ENCODE peak calls at places on chromosome 16, in four cellular contexts. Q is RWPE1, P is nephron progenitor cell, I is B cell. Y is an unnamed sample.

GRCh38 chr16:88469615-88470395 is 16.7 kb downstream of the ZFPM1 start:
- DNase-seq in Q (no peak), P (no peak), I (no peak), Y (no peak)

GRCh38 chr16:30086291-30087140 is 5.2 kb downstream of the TBX6 start:
- DNase-seq in Q (no peak), P (no peak), I (no peak), Y (no peak)

GRCh38 chr16:88454315-88455057 is 1.4 kb downstream of the ZFPM1 start:
- DNase-seq in Q (peak), P (peak), I (peak), Y (peak)

GRCh38 chr16:12002447-12003006 is 26.0 kb downstream of the SNX29 start:
- DNase-seq in Q (peak), P (no peak), I (no peak), Y (no peak)

GRCh38 chr16:31022574-31023251 is 10.6 kb upstream of the STX4 start:
- DNase-seq in Q (no peak), P (no peak), I (no peak), Y (no peak)

GRCh38 chr16:54266363-54266955 is 20.1 kb downstream of the IRX3 start:
- DNase-seq in Q (no peak), P (no peak), I (no peak), Y (no peak)

GRCh38 chr16:55171241-55171640 is 152.8 kb upstream of the IRX6 start:
- DNase-seq in Q (no peak), P (no peak), I (no peak), Y (no peak)

GRCh38 chr16:30145692-30146091 is 22.7 kb upstream of the MAPK3 start:
- DNase-seq in Q (no peak), P (no peak), I (no peak), Y (no peak)

GRCh38 chr16:9258423-9259051 is 167.1 kb downstream of the HAPSTR1 start:
- DNase-seq in Q (peak), P (peak), I (peak), Y (peak)

GRCh38 chr16:23998771-23999170 is 163.0 kb downstream of the PRKCB start:
- DNase-seq in Q (no peak), P (no peak), I (no peak), Y (no peak)

GRCh38 chr16:65767125-65767524 is 599.4 kb upstream of the CDH5 start:
- DNase-seq in Q (no peak), P (peak), I (no peak), Y (no peak)

GRCh38 chr16:85137323-85138072 is 25.2 kb upstream of the CIBAR2 start:
- DNase-seq in Q (peak), P (peak), I (no peak), Y (no peak)

GRCh38 chr16:25089346-25089745 is 22.2 kb upstream of the LCMT1 start:
- DNase-seq in Q (no peak), P (no peak), I (no peak), Y (no peak)

GRCh38 chr16:84841787-84842300 is 22.1 kb downstream of the CRISPLD2 start:
- DNase-seq in Q (peak), P (no peak), I (no peak), Y (no peak)

GRCh38 chr16:50521246-50521900 is 26.8 kb upstream of the NKD1 start:
- DNase-seq in Q (no peak), P (no peak), I (no peak), Y (no peak)

GRCh38 chr16:86075839-86076440 is 177.0 kb downstream of the IRF8 start:
- DNase-seq in Q (no peak), P (no peak), I (no peak), Y (no peak)

GRCh38 chr16:86134802-86135461 is 236.0 kb downstream of the IRF8 start:
- DNase-seq in Q (no peak), P (no peak), I (no peak), Y (no peak)

GRCh38 chr16:85306071-85306792 is 194.0 kb upstream of the CIBAR2 start:
- DNase-seq in Q (peak), P (peak), I (peak), Y (peak)

GRCh38 chr16:74298104-74298503 is 1.5 kb downstream of the PSMD7 start:
- DNase-seq in Q (no peak), P (no peak), I (no peak), Y (no peak)

GRCh38 chr16:74296465-74297295 is at the start of gene PSMD7:
- DNase-seq in Q (peak), P (peak), I (peak), Y (peak)

GRCh38 chr16:74296120-74296464 is 522 bp upstream of the PSMD7 start:
- DNase-seq in Q (no peak), P (no peak), I (peak), Y (no peak)

GRCh38 chr16:74302341-74302740 is 5.7 kb downstream of the PSMD7 start:
- DNase-seq in Q (no peak), P (no peak), I (no peak), Y (no peak)

DNA sequence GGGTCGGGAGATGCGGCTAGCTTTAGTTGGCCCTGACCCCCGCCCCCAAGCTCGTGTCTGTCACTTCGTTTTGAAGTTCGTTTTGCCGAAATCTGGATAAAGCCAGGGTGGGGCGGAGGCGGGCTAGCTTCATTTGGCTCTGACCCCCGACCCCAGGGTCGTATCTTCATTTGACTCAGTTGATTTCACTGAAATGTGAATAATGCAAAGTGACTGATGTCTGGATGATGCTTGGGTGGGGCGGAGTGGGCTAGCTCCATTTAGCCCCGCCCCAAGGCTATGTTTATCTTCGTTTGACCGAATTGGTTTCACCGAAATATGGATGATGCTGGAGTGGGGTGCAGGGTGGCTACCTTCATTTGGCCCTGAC is 667 bp downstream of the PSMD7 start:
- DNase-seq in Q (peak), P (peak), I (peak), Y (peak)
- TF ChIP-seq CTCF in Q (no peak), P (no peak), I (no peak), Y (no peak)

GRCh38 chr16:2512920-2513404 is 790 bp upstream of the ATP6V0C start:
- DNase-seq in Q (no peak), P (no peak), I (no peak), Y (peak)
- TF ChIP-seq CTCF in Q (no peak), P (no peak), I (no peak), Y (no peak)

GRCh38 chr16:4389051-4389955 is 17.7 kb downstream of the VASN start:
- DNase-seq in Q (no peak), P (no peak), I (no peak), Y (no peak)

GRCh38 chr16:4388275-4389021 is 16.8 kb downstream of the VASN start:
- DNase-seq in Q (no peak), P (peak), I (no peak), Y (no peak)

GRCh38 chr16:4392382-4393242 is 21.0 kb downstream of the VASN start:
- DNase-seq in Q (peak), P (peak), I (no peak), Y (no peak)

GRCh38 chr16:4391635-4392381 is 20.2 kb downstream of the VASN start:
- DNase-seq in Q (no peak), P (peak), I (no peak), Y (no peak)

DNA sequence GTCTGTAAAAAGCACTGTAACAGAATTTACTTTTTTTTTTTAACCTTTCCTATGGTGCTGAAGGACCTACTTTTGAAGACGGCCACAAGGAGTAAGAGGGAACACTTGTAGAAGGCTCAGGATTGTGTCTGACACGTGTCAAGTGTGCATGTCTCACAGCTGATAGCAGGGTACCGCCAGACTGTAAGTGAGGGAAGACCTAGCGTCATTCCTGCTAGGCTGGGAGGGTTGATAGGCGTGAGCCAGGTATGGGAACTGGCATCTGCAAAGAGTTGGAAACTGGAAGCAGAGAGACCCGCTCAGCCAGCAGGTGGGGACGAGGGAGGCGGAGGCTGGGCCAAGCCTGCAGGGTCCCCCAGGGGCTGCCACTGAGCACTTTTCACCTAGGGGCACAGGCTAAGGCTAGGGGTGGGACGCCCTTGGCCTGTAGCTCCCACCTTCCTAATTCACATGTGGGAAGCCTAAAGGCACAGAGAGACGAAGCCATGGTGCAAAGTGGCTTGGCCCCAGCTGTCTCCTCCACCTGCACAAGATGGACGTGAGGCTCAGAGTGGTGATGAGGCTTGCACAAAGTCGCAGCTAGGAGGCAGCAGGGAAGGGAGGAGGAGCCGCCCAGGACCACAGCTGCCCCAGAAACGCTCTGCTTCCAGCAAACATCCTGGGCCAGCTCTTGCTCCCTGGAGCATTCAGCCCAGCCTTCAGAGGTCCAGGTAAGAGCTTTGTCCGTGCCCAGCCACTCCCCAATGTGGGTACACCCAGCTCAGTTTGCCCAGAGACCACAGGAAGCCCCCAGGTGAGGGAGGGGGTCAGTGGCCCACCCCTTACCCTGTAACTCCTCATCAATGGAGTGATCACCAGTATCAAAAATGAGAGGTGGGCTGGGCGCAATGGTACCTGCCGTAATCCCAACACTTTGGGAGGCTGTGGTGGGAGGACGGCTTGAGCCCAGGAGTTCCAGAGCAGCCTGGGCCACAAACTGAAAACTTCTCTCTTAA is 18.9 kb downstream of the VASN start:
- DNase-seq in Q (no peak), P (peak), I (no peak), Y (no peak)
- TF ChIP-seq CTCF in Q (no peak), P (no peak), I (no peak), Y (no peak)

GRCh38 chr16:75111514-75112280 is 4.9 kb downstream of the LDHD start:
- DNase-seq in Q (no peak), P (no peak), I (no peak), Y (no peak)
- TF ChIP-seq CTCF in Q (no peak), P (no peak), I (peak), Y (no peak)

DNA sequence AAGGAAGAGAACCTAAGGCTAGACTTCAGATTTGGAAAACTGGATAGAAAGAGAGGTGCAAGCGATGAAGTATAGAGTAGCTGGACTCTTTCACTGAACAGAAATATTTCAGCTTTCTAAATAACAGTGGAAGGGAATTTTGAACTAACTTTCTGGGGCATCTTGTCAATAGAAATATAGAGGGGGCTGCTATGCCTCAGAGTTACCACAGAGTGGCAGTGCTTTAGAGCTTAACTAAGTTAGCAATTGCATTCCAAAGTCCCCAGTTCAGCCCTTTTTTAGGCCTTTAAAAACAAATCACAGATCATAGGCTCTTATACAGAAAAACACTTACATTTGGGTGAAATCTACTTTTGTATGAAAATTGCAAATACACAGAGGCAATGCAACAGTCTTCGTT is 154.2 kb upstream of the CDH8 start:
- DNase-seq in Q (peak), P (peak), I (no peak), Y (no peak)
- TF ChIP-seq CTCF in Q (peak), P (peak), I (no peak), Y (no peak)

GRCh38 chr16:535446-536405 is 8.2 kb downstream of the CAPN15 start:
- DNase-seq in Q (peak), P (no peak), I (no peak), Y (no peak)
- TF ChIP-seq CTCF in Q (no peak), P (no peak), I (no peak), Y (no peak)

GRCh38 chr16:74143171-74143570 is 153.4 kb upstream of the PSMD7 start:
- DNase-seq in Q (no peak), P (no peak), I (no peak), Y (no peak)
- TF ChIP-seq CTCF in Q (no peak), P (no peak), I (no peak), Y (no peak)

DNA sequence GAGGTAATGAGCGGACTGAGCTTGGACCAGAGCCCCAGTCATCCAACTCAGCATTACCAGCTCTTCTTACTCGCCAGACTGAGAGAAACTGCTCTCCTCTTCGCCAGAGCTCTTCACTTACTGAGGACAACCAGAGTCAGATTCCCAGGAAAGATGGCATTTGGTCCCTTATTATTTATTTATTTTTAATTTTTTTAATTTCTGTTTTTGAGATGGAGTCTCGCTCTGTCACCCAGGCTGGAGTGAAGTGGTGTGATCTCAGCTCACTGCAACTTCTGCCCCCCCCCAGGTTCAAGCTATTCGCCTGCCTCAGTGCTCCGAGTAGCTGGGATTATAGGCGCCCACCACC is 23.3 kb downstream of the DEXI start:
- DNase-seq in Q (no peak), P (no peak), I (no peak), Y (no peak)
- TF ChIP-seq CTCF in Q (peak), P (peak), I (peak), Y (no peak)

DNA sequence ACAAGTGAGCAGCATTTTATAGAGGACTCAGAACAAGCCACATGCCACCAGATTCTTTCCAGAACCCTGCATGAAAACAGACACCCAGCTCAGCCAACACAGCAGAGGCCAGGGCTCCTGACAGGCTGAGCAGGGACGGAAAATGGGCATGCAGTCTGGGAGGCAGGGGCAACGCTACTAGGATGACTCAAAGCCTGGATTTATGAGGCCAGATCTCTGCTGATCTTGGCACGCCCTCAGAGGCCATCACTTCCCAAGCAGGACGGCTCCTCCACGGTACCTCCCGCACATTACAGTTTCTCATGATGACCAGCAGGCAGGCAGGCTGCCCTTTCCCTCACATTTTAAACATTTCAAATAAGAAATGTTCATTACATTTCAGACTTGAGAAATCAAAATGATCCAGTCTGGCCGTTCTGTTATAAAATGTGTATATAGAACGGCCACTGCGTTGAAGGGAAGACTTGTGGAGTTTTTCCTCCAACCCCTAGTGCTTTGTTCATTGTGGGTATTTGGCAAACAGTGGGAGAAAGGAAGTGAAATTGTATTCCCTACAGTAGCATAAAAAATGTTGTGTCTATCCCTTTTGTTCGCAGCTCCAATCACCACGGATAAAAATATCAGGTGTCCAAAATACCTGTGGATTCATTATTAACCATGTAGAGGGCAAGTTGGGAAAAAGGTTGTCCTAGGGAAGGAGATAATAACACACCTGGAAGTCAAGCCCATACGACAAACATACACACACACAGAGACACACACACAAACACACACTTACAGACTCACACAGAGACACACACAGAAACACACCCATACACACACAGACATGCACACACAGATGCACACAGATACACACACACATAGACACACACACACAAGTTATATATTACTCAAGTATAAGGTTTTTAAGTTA is 64.8 kb upstream of the ADAMTS18 start:
- DNase-seq in Q (no peak), P (peak), I (no peak), Y (no peak)
- TF ChIP-seq CTCF in Q (no peak), P (no peak), I (no peak), Y (no peak)

DNA sequence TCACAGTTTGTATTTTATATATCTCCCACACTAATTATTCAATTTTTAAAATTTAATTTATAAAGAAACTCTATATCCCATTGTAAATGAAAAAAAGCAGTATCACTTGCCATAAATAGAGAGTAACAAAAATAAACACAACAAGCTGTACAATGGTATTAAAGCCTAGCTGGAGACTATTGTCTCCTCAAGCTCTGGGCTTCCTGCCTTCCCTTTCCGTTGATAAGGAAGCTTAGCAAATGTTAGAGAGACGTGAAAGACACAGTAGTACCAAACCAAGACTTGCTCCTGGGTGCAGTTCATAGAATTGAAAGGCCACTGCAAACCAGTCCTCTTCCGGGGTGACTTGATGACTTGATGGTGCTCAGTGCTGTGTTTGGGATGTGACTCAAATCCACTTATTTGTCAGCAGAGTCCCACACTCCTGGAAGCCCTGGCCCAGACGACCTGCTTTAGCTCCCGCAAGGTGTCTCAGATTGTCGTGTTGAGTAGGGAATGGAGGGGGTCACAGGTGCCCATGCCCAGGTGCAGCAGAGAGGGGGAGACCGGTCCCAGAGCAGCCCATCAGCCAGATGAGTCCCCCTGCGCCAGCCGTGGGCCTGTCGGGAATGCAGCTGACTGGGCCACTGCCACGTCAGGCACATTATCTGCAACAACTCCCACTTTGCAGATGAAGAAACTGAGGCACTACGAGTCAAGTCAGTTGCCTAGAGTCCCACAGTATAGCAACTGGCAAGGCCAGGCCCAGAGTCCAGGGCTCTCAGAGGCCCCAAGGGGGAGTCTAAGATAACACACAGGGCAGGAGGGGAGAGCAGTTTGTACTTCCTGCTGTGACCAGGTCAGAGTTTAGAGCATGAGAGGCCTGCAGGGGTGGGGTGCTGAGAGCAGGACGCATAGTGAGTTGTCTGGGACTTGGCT is 40.5 kb downstream of the PSME3IP1 start:
- DNase-seq in Q (no peak), P (no peak), I (no peak), Y (no peak)
- TF ChIP-seq CTCF in Q (no peak), P (no peak), I (no peak), Y (no peak)